ENCODE peak calls at places on chromosome 4, in six cellular contexts. C, U, S, B, N and K are unnamed samples.

GRCh38 chr4:158964114-158964727 is 138.7 kb upstream of the RAPGEF2 start:
- DNase-seq in C (no peak), U (no peak), S (no peak), B (no peak), N (no peak), K (no peak)

GRCh38 chr4:158870282-158871049 is 101.6 kb downstream of the FNIP2 start:
- DNase-seq in C (no peak), U (no peak), S (no peak), B (no peak), N (no peak), K (peak)

GRCh38 chr4:122583906-122584305 is 37.0 kb downstream of the IL21 start:
- DNase-seq in C (no peak), U (no peak), S (no peak), B (no peak), N (no peak), K (no peak)

GRCh38 chr4:107255114-107255513 is 219.0 kb upstream of the DKK2 start:
- DNase-seq in C (no peak), U (no peak), S (no peak), B (no peak), N (no peak), K (no peak)

GRCh38 chr4:55359397-55359916 is 13.4 kb downstream of the SRD5A3 start:
- DNase-seq in C (no peak), U (no peak), S (no peak), B (no peak), N (no peak), K (no peak)

GRCh38 chr4:3766207-3766790 is at the start of gene ADRA2C:
- DNase-seq in C (no peak), U (no peak), S (no peak), B (peak), N (peak), K (no peak)

GRCh38 chr4:70788733-70789132 is 51.0 kb downstream of the GRSF1 start:
- DNase-seq in C (no peak), U (no peak), S (no peak), B (no peak), N (no peak), K (no peak)

GRCh38 chr4:153651961-153652784 is 31.9 kb upstream of the TLR2 start:
- DNase-seq in C (no peak), U (no peak), S (peak), B (no peak), N (no peak), K (no peak)

GRCh38 chr4:115824630-115825029 is 711.2 kb upstream of the NDST4 start:
- DNase-seq in C (no peak), U (no peak), S (no peak), B (no peak), N (no peak), K (no peak)

GRCh38 chr4:153543351-153543750 is 77.2 kb downstream of the TMEM131L start:
- DNase-seq in C (no peak), U (no peak), S (no peak), B (no peak), N (no peak), K (no peak)

GRCh38 chr4:87717276-87718031 is 67.4 kb downstream of the DMP1 start:
- DNase-seq in C (no peak), U (no peak), S (no peak), B (no peak), N (no peak), K (no peak)

GRCh38 chr4:147060171-147060931 is 114.7 kb upstream of the TTC29 start:
- DNase-seq in C (no peak), U (no peak), S (no peak), B (no peak), N (no peak), K (no peak)

GRCh38 chr4:173891072-173891471 is 361.0 kb upstream of the HAND2 start:
- DNase-seq in C (no peak), U (no peak), S (no peak), B (no peak), N (no peak), K (no peak)

GRCh38 chr4:139042981-139043460 is 27.4 kb downstream of the NOCT start:
- DNase-seq in C (no peak), U (no peak), S (no peak), B (no peak), N (no peak), K (no peak)

GRCh38 chr4:108540536-108540935 is 79.8 kb upstream of the RPL34 start:
- DNase-seq in C (no peak), U (no peak), S (no peak), B (no peak), N (no peak), K (no peak)

GRCh38 chr4:165106518-165106917 is 6.1 kb downstream of the TMEM192 start:
- DNase-seq in C (no peak), U (no peak), S (no peak), B (no peak), N (no peak), K (no peak)